ENCODE peak calls at places on chromosomes 13 and 19, in four cellular contexts. G is stimulated activated CD4-positive, alpha-beta T cell treated with anti-CD3 and anti-CD28 coated beads, TNF-alpha, amount 100 ng/mL, for 1 hour; A is MV-4-11; B is iris pigment epithelial cell. O is an unnamed sample.

GRCh38 chr13:110108348-110109139 is 198.4 kb downstream of the COL4A1 start:
- DNase-seq in B (peak; percentile 92), A (peak; percentile 8), G (no peak), O (no peak)

GRCh38 chr13:57874530-57874929 is 243.0 kb downstream of the PCDH17 start:
- DNase-seq in B (no peak), G (no peak), A (no peak), O (no peak)

GRCh38 chr19:10284641-10285278 is 2.0 kb upstream of the ICAM4 start:
- DNase-seq in B (no peak), G (no peak), A (no peak), O (no peak)

GRCh38 chr19:40642757-40643325 is 41.7 kb downstream of the LTBP4 start:
- DNase-seq in A (no peak), B (no peak), G (no peak), O (no peak)

GRCh38 chr19:35048911-35049411 is 7.4 kb downstream of the HPN start:
- DNase-seq in B (no peak), A (no peak), G (no peak), O (no peak)

GRCh38 chr19:32798201-32798600 is 71.4 kb downstream of the SLC7A9 start:
- DNase-seq in A (no peak), B (no peak), G (no peak), O (no peak)

GRCh38 chr19:53086949-53087348 is 16.3 kb downstream of the ZNF160 start:
- DNase-seq in A (no peak), G (no peak), B (peak; percentile 89), O (no peak)

GRCh38 chr19:46746281-46746965 is at the start of gene STRN4:
- DNase-seq in A (peak; percentile 33), B (no peak), G (no peak), O (peak; percentile 51)

GRCh38 chr19:917323-918151 is at the start of gene KISS1R:
- DNase-seq in B (no peak), G (no peak), A (no peak), O (peak; percentile 71)

GRCh38 chr19:38559428-38560401 is 58.0 kb downstream of the MAP4K1 start:
- DNase-seq in G (no peak), B (peak; percentile 35), A (peak; percentile 39), O (no peak)

GRCh38 chr19:48506138-48506733 is 5.4 kb downstream of the LMTK3 start:
- DNase-seq in A (peak; percentile 81), G (no peak), B (peak; percentile 47), O (no peak)

GRCh38 chr13:23098508-23098907 is 82.3 kb upstream of the SGCG start:
- DNase-seq in B (no peak), G (no peak), A (no peak), O (no peak)

GRCh38 chr13:23985846-23986245 is 88.5 kb upstream of the C1QTNF9B start:
- DNase-seq in G (no peak), A (no peak), B (no peak), O (no peak)

GRCh38 chr19:27793128-27793643 is 1419.8 kb downstream of the UQCRFS1 start:
- DNase-seq in B (peak; percentile 78), G (peak; percentile 26), A (peak; percentile 96), O (no peak)

GRCh38 chr13:50388481-50388880 is 373.2 kb downstream of the KCNRG start:
- DNase-seq in A (no peak), B (no peak), G (no peak), O (no peak)

GRCh38 chr13:24683370-24683769 is 3.2 kb downstream of the ATP12A start:
- DNase-seq in B (no peak), G (no peak), A (no peak), O (no peak)

GRCh38 chr19:7257148-7258041 is 36.8 kb downstream of the INSR start:
- DNase-seq in A (no peak), G (no peak), B (peak; percentile 76), O (no peak)

GRCh38 chr19:47776568-47776967 is 1.9 kb upstream of the SELENOW start:
- DNase-seq in A (no peak), B (no peak), G (no peak), O (no peak)

GRCh38 chr13:50697746-50698526 is 145.6 kb downstream of the DLEU7 start:
- DNase-seq in B (no peak), A (no peak), G (no peak), O (no peak)

GRCh38 chr19:46390866-46391265 is 22.5 kb downstream of the CCDC8 start:
- DNase-seq in A (no peak), G (no peak), B (no peak), O (no peak)

GRCh38 chr19:10660346-10660745 is 6.2 kb downstream of the ILF3 start:
- DNase-seq in A (no peak), G (no peak), B (no peak), O (no peak)

GRCh38 chr13:71485913-71486312 is 381.1 kb downstream of the DACH1 start:
- DNase-seq in B (no peak), A (no peak), G (no peak), O (no peak)

GRCh38 chr13:110463876-110464510 is 97.5 kb downstream of the RAB20 start:
- DNase-seq in B (no peak), A (no peak), G (no peak), O (no peak)

GRCh38 chr19:48102870-48103751 is 7.5 kb downstream of the PLA2G4C start:
- DNase-seq in G (no peak), B (peak; percentile 72), A (peak; percentile 45), O (no peak)

GRCh38 chr19:17530586-17530985 is 19.1 kb downstream of the PGLS start:
- DNase-seq in G (no peak), B (no peak), A (no peak), O (no peak)

GRCh38 chr19:47540748-47541147 is 25.9 kb upstream of the NAPA start:
- DNase-seq in B (peak; percentile 65), A (no peak), G (no peak), O (no peak)

GRCh38 chr19:44644391-44645016 is 794 bp downstream of the PVR start:
- DNase-seq in B (peak; percentile 33), G (no peak), A (no peak), O (no peak)

GRCh38 chr19:8609210-8610040 is 1.1 kb downstream of the ADAMTS10 start:
- DNase-seq in A (peak; percentile 60), G (no peak), B (peak; percentile 72), O (no peak)

GRCh38 chr19:58536852-58537798 is 6.7 kb upstream of the TRIM28 start:
- DNase-seq in B (no peak), G (no peak), A (no peak), O (no peak)

GRCh38 chr13:98834254-98834960 is 81.9 kb upstream of the SLC15A1 start:
- DNase-seq in G (no peak), B (no peak), A (no peak), O (no peak)

GRCh38 chr13:35086667-35087066 is 144.6 kb downstream of the NBEA start:
- DNase-seq in B (peak; percentile 1), A (no peak), G (no peak), O (no peak)

GRCh38 chr13:113028336-113029060 is 59.5 kb downstream of the MCF2L start:
- DNase-seq in G (no peak), A (no peak), B (no peak), O (no peak)

GRCh38 chr19:10112037-10112751 is 701 bp downstream of the P2RY11 start:
- DNase-seq in B (peak; percentile 59), G (no peak), A (peak; percentile 67), O (no peak)

GRCh38 chr19:35555301-35556005 is 8.0 kb downstream of the ATP4A start:
- DNase-seq in A (no peak), G (no peak), B (peak; percentile 12), O (no peak)

GRCh38 chr13:112457485-112457884 is 81.3 kb downstream of the SPACA7 start:
- DNase-seq in B (no peak), G (no peak), A (no peak), O (no peak)

GRCh38 chr19:32339988-32340874 is 5.2 kb upstream of the ZNF507 start:
- DNase-seq in B (peak; percentile 38), A (peak; percentile 30), G (no peak), O (peak; percentile 23)

GRCh38 chr13:50244355-50244912 is 229.2 kb downstream of the KCNRG start:
- DNase-seq in B (no peak), G (no peak), A (no peak), O (no peak)

GRCh38 chr13:101408992-101409656 is 7.2 kb downstream of the NALCN start:
- DNase-seq in B (no peak), G (no peak), A (no peak), O (no peak)